ENCODE peak calls at places on chromosome 1, in four cellular contexts. Z, S, M and F are unnamed samples.

GRCh38 chr1:19315378-19316206 is 3.5 kb downstream of the SLC66A1 start:
- DNase-seq in S (no peak), Z (no peak), M (no peak), F (no peak)

GRCh38 chr1:47765742-47766485 is 231.3 kb downstream of the TRABD2B start:
- DNase-seq in M (no peak), Z (no peak), S (no peak), F (no peak)

GRCh38 chr1:200005160-200005559 is 22.4 kb upstream of the NR5A2 start:
- DNase-seq in Z (no peak), S (no peak), M (no peak), F (no peak)

GRCh38 chr1:96598416-96599168 is 123.0 kb upstream of the PTBP2 start:
- DNase-seq in S (no peak), Z (no peak), M (no peak), F (no peak)

GRCh38 chr1:35031103-35031452 is 667 bp downstream of the ZMYM6 start:
- DNase-seq in S (no peak), M (peak; percentile 24), Z (peak; percentile 8), F (peak; percentile 20)

GRCh38 chr1:27101696-27102095 is 53.2 kb downstream of the SLC9A1 start:
- DNase-seq in M (no peak), Z (no peak), S (no peak), F (no peak)

GRCh38 chr1:244060117-244060516 is 9.0 kb downstream of the ZBTB18 start:
- DNase-seq in Z (no peak), M (no peak), S (no peak), F (no peak)

GRCh38 chr1:6111571-6111970 is 65.9 kb downstream of the KCNAB2 start:
- DNase-seq in M (no peak), S (no peak), Z (no peak), F (no peak)

GRCh38 chr1:229407206-229408026 is 26.5 kb downstream of the ACTA1 start:
- DNase-seq in M (no peak), S (no peak), Z (no peak), F (no peak)

GRCh38 chr1:174535207-174535606 is 87.4 kb downstream of the GPR52 start:
- DNase-seq in S (no peak), Z (no peak), M (no peak), F (no peak)

GRCh38 chr1:81519987-81520386 is 280.7 kb upstream of the ADGRL2 start:
- DNase-seq in Z (no peak), M (no peak), S (no peak), F (no peak)

GRCh38 chr1:167714851-167715652 is 6.7 kb upstream of the MPZL1 start:
- DNase-seq in S (peak; percentile 88), M (peak; percentile 85), Z (peak; percentile 91), F (peak; percentile 82)

GRCh38 chr1:206590025-206590834 is 22.0 kb downstream of the EIF2D start:
- DNase-seq in S (no peak), Z (no peak), M (no peak), F (no peak)

GRCh38 chr1:47655521-47656300 is 217.9 kb downstream of the FOXD2 start:
- DNase-seq in M (no peak), Z (no peak), S (no peak), F (no peak)

GRCh38 chr1:218259800-218260199 is 25.3 kb upstream of the RRP15 start:
- DNase-seq in S (no peak), M (no peak), Z (no peak), F (no peak)

GRCh38 chr1:146046664-146047063 is 25.1 kb upstream of the HJV start:
- DNase-seq in M (no peak), S (no peak), Z (no peak), F (no peak)

GRCh38 chr1:240234477-240235225 is 143.0 kb downstream of the FMN2 start:
- DNase-seq in S (no peak), M (no peak), Z (no peak), F (no peak)

GRCh38 chr1:36128126-36128904 is 3.3 kb upstream of the COL8A2 start:
- DNase-seq in S (no peak), Z (no peak), M (no peak), F (no peak)

DNA sequence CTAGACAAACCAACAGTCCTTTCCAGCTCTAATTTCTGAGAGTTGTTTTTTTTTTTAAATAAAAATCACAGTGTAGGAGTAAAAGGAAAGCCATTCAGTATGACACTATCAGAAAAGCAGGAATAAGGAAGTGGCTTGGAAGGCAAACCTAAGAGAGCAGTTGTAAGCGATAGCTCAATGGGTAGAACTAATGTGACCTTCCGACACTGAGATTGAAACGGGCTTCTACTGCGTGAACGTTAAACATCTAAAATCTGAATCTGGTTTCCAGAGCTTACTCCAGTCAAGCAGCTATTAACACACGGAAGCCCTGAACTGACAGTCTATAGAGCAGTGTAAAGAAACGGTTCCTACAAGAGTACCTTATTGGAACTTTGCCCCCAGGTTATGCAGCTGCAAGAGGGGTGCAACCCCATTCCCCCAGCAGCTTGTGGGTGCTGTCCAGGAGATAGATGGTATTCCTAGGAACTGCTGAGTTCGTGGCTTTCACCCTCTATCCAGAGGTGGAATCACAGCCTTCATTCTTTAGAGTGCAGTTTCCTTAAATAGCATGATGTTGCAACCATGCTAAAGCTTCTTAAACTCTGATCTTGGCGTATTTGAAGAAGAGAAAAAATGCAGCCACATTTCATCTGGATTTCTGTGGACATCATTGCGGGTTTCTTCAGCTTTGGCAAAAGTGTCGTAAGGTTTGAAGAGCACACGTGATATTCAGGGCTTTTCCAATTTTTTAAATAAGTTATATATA is 3.3 kb upstream of the IRF2BP2 start:
- DNase-seq in S (no peak), Z (no peak), M (no peak), F (no peak)
- TF ChIP-seq POLR2A in S (no peak), Z (no peak), M (no peak), F (no peak)

DNA sequence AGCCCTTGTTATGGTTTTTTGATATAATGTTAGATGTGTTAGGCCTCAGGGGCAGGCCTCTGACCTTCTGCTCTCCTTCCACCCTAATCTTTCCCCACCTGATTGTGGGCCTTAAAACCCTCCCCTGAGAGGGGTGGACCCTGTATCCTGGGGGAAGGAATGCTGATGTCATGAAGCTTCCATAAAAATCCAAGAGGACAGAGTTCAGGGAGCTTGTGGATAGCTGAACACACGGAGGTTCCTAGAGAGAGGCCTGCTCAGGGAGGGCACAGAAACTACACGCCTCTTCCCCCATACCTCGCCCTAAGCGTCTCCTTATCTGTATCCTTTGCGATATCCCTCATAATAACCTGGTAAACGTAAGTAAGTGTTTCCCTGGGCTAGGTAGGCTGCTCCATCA is 4.3 kb downstream of the MFN2 start:
- DNase-seq in M (no peak), Z (no peak), S (no peak), F (no peak)
- H3K27ac ChIP-seq in M (no peak overlapping the region), Z (no peak overlapping the region), S (no peak overlapping the region), F (peak overlapping the region; percentile 13)

GRCh38 chr1:93345633-93346471 is at the start of gene DR1:
- DNase-seq in M (peak; percentile 94), S (peak; percentile 81), Z (peak; percentile 94), F (peak; percentile 92)
- TF ChIP-seq POLR2A in M (peak; percentile 68), S (peak; percentile 90), Z (peak; percentile 85), F (peak; percentile 93)

GRCh38 chr1:39021431-39021830 is 4.7 kb upstream of the NDUFS5 start:
- DNase-seq in Z (no peak), M (no peak), S (no peak), F (no peak)

GRCh38 chr1:39023140-39023539 is 3.0 kb upstream of the NDUFS5 start:
- DNase-seq in M (no peak), S (no peak), Z (no peak), F (no peak)

GRCh38 chr1:39026051-39026946 is at the start of gene NDUFS5:
- DNase-seq in Z (peak; percentile 86), M (peak; percentile 90), S (peak; percentile 76), F (peak; percentile 93)

GRCh38 chr1:39026947-39027507 is 877 bp downstream of the NDUFS5 start:
- DNase-seq in Z (no peak), M (no peak), S (no peak), F (no peak)
- H3K27ac ChIP-seq in Z (peak overlapping the region; percentile 89), M (peak overlapping the region; percentile 94), S (peak overlapping the region; percentile 99), F (peak overlapping the region; percentile 91)